ENCODE peak calls at places on chromosomes 2 and 18, in ten cellular contexts. X is amniotic stem cell; J is EH; G is ACHN; W is activated naive CD4-positive, alpha-beta T cell; K is T-helper 9 cell; S is SK-N-SH; C is T follicular helper cell; T is GM06990; V is activated CD4-positive, alpha-beta T cell treated with anti-CD3 and anti-CD28 coated beads for 24 hours. F is an unnamed sample.

GRCh38 chr2:135820003-135820618 is 16.9 kb downstream of the LCT start:
- DNase-seq in S (no peak), W (peak), C (no peak), X (no peak), T (peak), G (no peak), J (peak), K (no peak), V (peak), F (no peak)

GRCh38 chr2:1653956-1654695 is 90.2 kb downstream of the PXDN start:
- DNase-seq in S (no peak), W (no peak), T (no peak), G (peak), V (no peak), X (peak), J (peak), C (no peak), K (no peak), F (peak)

GRCh38 chr2:172215172-172215935 is 112.7 kb upstream of the DLX2 start:
- DNase-seq in X (no peak), G (no peak), K (no peak), V (no peak), C (no peak), T (no peak), W (no peak), S (no peak), J (peak), F (no peak)

GRCh38 chr2:222797308-222797707 is 63.5 kb upstream of the ACSL3 start:
- DNase-seq in T (no peak), K (no peak), J (peak), W (no peak), X (no peak), S (peak), V (no peak), G (peak), C (no peak), F (peak)

GRCh38 chr18:60865801-60866200 is 467.4 kb upstream of the CDH20 start:
- DNase-seq in W (no peak), V (no peak), J (no peak), T (no peak), G (no peak), S (no peak), C (no peak), K (no peak), X (no peak), F (no peak)

GRCh38 chr18:48634491-48634890 is 95.7 kb downstream of the CTIF start:
- DNase-seq in J (no peak), K (no peak), C (no peak), V (no peak), W (no peak), T (no peak), S (no peak), X (no peak), G (no peak), F (no peak)

GRCh38 chr2:15472133-15472532 is 89.0 kb downstream of the NBAS start:
- DNase-seq in G (peak), J (no peak), S (no peak), W (no peak), T (no peak), V (no peak), C (no peak), X (no peak), K (no peak), F (no peak)

GRCh38 chr2:105143467-105144127 is 97.9 kb upstream of the GPR45 start:
- DNase-seq in S (peak), X (no peak), K (no peak), V (peak), J (peak), T (no peak), G (no peak), W (no peak), C (no peak), F (no peak)

GRCh38 chr18:21605218-21605617 is 4.7 kb upstream of the ESCO1 start:
- DNase-seq in C (no peak), T (no peak), K (no peak), W (no peak), J (no peak), G (no peak), V (no peak), X (no peak), S (no peak), F (no peak)

GRCh38 chr2:42921162-42921550 is 128.8 kb upstream of the HAAO start:
- DNase-seq in G (no peak), W (no peak), J (no peak), X (no peak), T (no peak), C (no peak), V (no peak), K (no peak), S (no peak), F (no peak)

GRCh38 chr2:167581961-167582574 is 665.3 kb downstream of the STK39 start:
- DNase-seq in G (no peak), C (no peak), K (no peak), X (no peak), T (no peak), W (no peak), V (no peak), S (no peak), J (no peak), F (no peak)

GRCh38 chr2:215370116-215370965 is 58.5 kb downstream of the ATIC start:
- DNase-seq in G (no peak), X (no peak), K (no peak), J (peak), T (no peak), C (no peak), V (no peak), S (no peak), W (no peak), F (no peak)

GRCh38 chr2:191231995-191232394 is 13.2 kb upstream of the MYO1B start:
- DNase-seq in G (no peak), S (no peak), J (peak), V (no peak), C (no peak), W (no peak), X (no peak), T (no peak), K (no peak), F (no peak)

GRCh38 chr2:172442072-172442895 is 14.9 kb downstream of the ITGA6 start:
- DNase-seq in X (peak), T (no peak), W (peak), V (peak), S (no peak), C (peak), J (peak), K (peak), G (peak), F (peak)

GRCh38 chr2:158747346-158747745 is 47.8 kb upstream of the DAPL1 start:
- DNase-seq in X (no peak), T (no peak), W (no peak), C (no peak), S (no peak), J (no peak), G (no peak), K (no peak), V (no peak), F (no peak)

GRCh38 chr2:112787729-112788401 is 3.6 kb upstream of the IL1A start:
- DNase-seq in W (no peak), C (no peak), V (no peak), T (no peak), S (no peak), K (no peak), J (no peak), X (no peak), G (no peak), F (no peak)

GRCh38 chr2:112916625-112917024 is 5.7 kb downstream of the IL37 start:
- DNase-seq in T (no peak), W (no peak), J (no peak), X (no peak), G (no peak), V (no peak), S (no peak), C (no peak), K (no peak), F (no peak)

GRCh38 chr18:79952996-79953559 is 1.6 kb upstream of the SLC66A2 start:
- DNase-seq in C (no peak), T (no peak), W (no peak), X (no peak), K (no peak), G (no peak), S (no peak), V (no peak), J (no peak), F (no peak)

GRCh38 chr2:43790118-43790517 is 16.3 kb downstream of the DYNC2LI1 start:
- DNase-seq in J (peak), V (no peak), T (no peak), G (no peak), W (no peak), K (no peak), S (no peak), C (no peak), X (no peak), F (no peak)